ENCODE peak calls at places on chromosomes 1 and 21, in four cellular contexts. O is hepatocyte, Z is PC-3, M is astrocyte. X is an unnamed sample.

GRCh38 chr21:41760411-41760810 is 6.4 kb downstream of the RIPK4 start:
- DNase-seq in O (no peak), Z (no peak), M (no peak), X (no peak)

GRCh38 chr1:27887215-27888035 is 15.1 kb downstream of the THEMIS2 start:
- DNase-seq in O (no peak), Z (no peak), M (no peak), X (no peak)

GRCh38 chr1:227759345-227760300 is 24.4 kb downstream of the SNAP47 start:
- DNase-seq in O (peak), Z (peak), M (peak), X (peak)

GRCh38 chr1:58727363-58727762 is 27.5 kb upstream of the MYSM1 start:
- DNase-seq in O (peak), Z (peak), M (peak), X (peak)

GRCh38 chr1:77271851-77272250 is 10.0 kb upstream of the AK5 start:
- DNase-seq in O (no peak), Z (no peak), M (peak), X (no peak)

GRCh38 chr1:31786366-31787060 is 22.4 kb upstream of the ADGRB2 start:
- DNase-seq in O (no peak), Z (no peak), M (no peak), X (no peak)

GRCh38 chr1:202807367-202807925 is 775 bp downstream of the KDM5B start:
- DNase-seq in O (peak), Z (no peak), M (no peak), X (peak)

GRCh38 chr1:184890539-184890973 is 83.8 kb downstream of the NIBAN1 start:
- DNase-seq in O (no peak), Z (peak), M (peak), X (peak)

GRCh38 chr1:153741946-153742345 is 14.1 kb downstream of the INTS3 start:
- DNase-seq in O (no peak), Z (no peak), M (no peak), X (no peak)

GRCh38 chr21:35473496-35473895 is 424.4 kb upstream of the RUNX1 start:
- DNase-seq in O (no peak), Z (no peak), M (no peak), X (no peak)

GRCh38 chr1:64080947-64081562 is 122.4 kb upstream of the UBE2U start:
- DNase-seq in O (no peak), Z (peak), M (no peak), X (no peak)

GRCh38 chr1:9374748-9375345 is 82.2 kb downstream of the SPSB1 start:
- DNase-seq in O (no peak), Z (no peak), M (no peak), X (no peak)

GRCh38 chr1:15350551-15351200 is 59.0 kb upstream of the EFHD2 start:
- DNase-seq in O (no peak), Z (no peak), M (no peak), X (peak)

GRCh38 chr21:36436829-36437744 is 42.8 kb downstream of the CLDN14 start:
- DNase-seq in O (no peak), Z (no peak), M (peak), X (no peak)

GRCh38 chr1:30607723-30608122 is 115.7 kb downstream of the MATN1 start:
- DNase-seq in O (no peak), Z (no peak), M (no peak), X (no peak)

GRCh38 chr1:57295326-57295725 is 128.5 kb downstream of the DAB1 start:
- DNase-seq in O (no peak), Z (no peak), M (no peak), X (no peak)

GRCh38 chr1:37410815-37411214 is 63.6 kb upstream of the ZC3H12A start:
- DNase-seq in O (peak), Z (peak), M (no peak), X (peak)

GRCh38 chr1:40187399-40187798 is 26.2 kb downstream of the RLF start:
- DNase-seq in O (no peak), Z (no peak), M (peak), X (no peak)

GRCh38 chr1:201260236-201260591 is 23.1 kb upstream of the PKP1 start:
- DNase-seq in O (no peak), Z (no peak), M (no peak), X (no peak)

GRCh38 chr1:226187019-226187322 is 430 bp upstream of the ACBD3 start:
- DNase-seq in O (no peak), Z (no peak), M (no peak), X (no peak)
- TF ChIP-seq CTCF in O (no peak), Z (no peak), M (no peak), X (no peak)

GRCh38 chr1:3390291-3390690 is 64.2 kb upstream of the ARHGEF16 start:
- DNase-seq in O (no peak), Z (no peak), M (no peak), X (no peak)

GRCh38 chr1:3393024-3393986 is 61.2 kb upstream of the ARHGEF16 start:
- DNase-seq in O (peak), Z (no peak), M (no peak), X (no peak)

GRCh38 chr1:3393987-3394920 is 60.2 kb upstream of the ARHGEF16 start:
- DNase-seq in O (no peak), Z (no peak), M (no peak), X (no peak)

GRCh38 chr1:3389093-3389833 is 65.2 kb upstream of the ARHGEF16 start:
- DNase-seq in O (no peak), Z (no peak), M (no peak), X (no peak)

DNA sequence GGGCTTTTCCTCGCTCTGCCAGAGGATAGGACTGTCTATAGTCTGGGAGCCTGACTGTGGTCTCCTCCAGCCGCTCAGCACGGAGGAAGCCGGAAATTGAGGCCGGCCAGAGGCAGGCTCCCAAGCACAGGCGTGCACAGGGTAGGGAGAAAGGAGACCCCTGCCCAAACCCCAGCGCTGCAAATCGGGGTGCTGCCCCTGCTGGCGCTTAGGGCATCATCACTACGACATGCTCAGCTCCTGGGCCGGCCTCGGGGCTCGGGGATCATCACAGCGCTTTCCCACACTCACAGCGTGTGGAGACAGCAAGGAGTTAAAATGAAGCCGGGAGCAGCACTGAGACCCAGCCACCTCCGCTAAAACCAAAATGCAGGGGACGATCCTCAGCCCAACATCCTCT is 62.8 kb upstream of the ARHGEF16 start:
- DNase-seq in O (no peak), Z (no peak), M (no peak), X (no peak)
- TF ChIP-seq EZH2 in O (peak), Z (no peak), M (no peak), X (no peak)

DNA sequence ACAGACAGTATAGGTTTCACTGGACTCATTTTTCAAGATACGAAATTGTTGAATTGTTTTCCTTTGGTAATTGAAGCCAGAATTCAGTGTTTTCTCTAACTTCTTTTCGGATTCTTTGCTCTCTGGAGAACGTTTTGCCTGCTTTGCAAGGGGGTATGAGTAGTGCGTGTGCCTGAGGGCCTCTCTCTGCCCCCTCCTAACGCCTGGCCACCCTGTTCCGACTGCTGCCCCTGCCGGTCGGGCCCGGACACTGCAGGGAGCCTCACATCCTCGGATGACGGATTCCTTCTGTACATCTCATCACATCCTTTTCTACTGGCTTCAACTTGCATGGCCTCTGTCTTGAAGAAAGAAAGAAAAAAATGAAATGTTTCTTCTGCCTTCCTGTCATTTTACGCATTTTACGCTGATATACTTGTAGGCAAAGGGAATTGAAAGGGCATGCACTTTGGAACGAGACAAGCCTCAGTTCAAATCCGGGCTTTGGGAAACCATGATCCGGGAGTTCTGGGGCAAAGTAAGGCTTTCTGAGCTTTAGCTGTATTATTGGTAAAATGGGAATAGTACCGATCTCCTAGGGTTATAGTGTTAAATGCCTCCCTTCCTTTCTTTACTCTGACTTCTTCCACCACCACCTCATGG is 65.1 kb downstream of the DISC1 start:
- DNase-seq in O (peak), Z (peak), M (peak), X (no peak)
- TF ChIP-seq CTCF in O (peak), Z (peak), M (peak), X (peak)

DNA sequence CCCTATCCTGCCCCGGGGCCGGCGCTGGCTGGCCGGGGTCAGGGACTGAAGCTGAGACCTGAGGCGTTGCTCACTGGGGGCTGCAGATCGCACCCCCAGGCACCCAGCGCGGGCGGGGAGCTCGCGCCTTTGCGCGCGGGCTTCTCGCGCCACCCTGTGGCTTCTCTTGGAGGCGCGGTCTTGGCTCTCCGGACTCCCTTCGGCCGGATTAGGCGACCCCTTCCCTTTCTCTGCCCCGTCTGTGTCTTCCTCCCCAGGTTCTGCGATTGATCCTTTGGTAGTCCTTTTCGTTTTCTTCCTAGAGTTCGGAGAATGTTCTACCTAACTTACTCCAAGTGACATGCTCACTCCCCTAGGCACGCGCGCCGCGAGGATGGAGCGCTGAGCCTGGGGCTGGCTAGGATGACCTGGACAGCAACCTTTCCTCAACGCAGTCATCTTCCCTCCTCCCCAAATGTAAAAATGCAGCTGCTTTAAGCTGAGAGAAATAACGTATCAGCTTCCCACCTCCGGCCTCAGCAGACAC is 489 bp upstream of the NTRK1 start:
- DNase-seq in O (peak), Z (peak), M (peak), X (no peak)
- TF ChIP-seq EZH2 in O (no peak), Z (no peak), M (no peak), X (no peak)

GRCh38 chr1:235367000-235367908 is at the start of gene TBCE:
- DNase-seq in O (peak), Z (peak), M (peak), X (peak)
- TF ChIP-seq CTCF in O (peak), Z (no peak), M (no peak), X (no peak)

GRCh38 chr1:180229483-180230415 is at the start of gene LHX4:
- DNase-seq in O (peak), Z (peak), M (no peak), X (peak)
- TF ChIP-seq EZH2 in O (peak), Z (no peak), M (peak), X (no peak)

GRCh38 chr1:36206323-36206858 is 17.9 kb upstream of the THRAP3 start:
- DNase-seq in O (no peak), Z (no peak), M (no peak), X (no peak)
- TF ChIP-seq CTCF in O (no peak), Z (no peak), M (no peak), X (no peak)

DNA sequence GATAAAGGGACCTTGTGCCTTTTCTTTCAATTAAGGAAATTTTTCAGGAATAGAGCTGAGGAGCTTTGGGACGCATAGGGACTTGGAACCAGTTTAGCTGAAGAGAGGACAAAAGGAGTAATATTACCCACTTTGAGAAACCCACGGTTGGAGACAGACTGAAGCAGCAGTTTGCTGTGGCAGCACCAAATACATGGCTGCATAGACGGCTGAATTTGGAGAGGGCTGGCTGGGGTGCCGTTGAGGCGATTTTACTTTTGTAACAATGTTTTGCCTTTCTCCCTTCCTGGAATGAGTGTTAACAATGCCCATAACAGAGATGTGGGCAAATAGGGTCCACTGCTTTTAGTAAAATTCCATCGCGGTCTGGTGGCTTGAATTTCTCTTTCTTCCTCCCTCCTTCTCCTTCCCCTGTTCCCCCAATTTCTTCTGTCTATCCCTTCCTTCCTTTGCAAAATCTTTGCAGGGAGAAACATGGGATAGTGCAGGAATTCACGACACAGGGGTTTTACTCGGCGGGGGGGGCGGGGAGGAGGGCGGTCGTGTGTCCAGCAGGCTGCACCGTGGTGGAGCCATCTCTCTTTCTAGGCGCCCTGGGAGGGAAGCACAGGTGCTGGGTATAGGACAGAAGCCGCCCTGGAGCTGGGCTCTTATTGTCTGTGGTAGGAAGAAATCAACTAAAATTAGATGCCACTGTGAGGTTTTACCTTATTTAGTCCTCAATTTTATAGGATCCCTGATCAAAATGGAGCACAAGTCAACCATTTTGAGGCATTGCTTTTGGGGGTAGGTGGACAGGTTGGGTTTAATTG is 6.8 kb downstream of the LHX4 start:
- DNase-seq in O (no peak), Z (no peak), M (no peak), X (no peak)
- TF ChIP-seq EZH2 in O (no peak), Z (no peak), M (no peak), X (no peak)